ENCODE peak calls at places on chromosomes 6 and 20, in four cellular contexts. One of them, this sample, is unnamed.

GRCh38 chr20:46176744-46177378 is 58.7 kb downstream of the CD40 start:
- DNase-seq in psoas muscle: no peak
- DNase-seq in bronchial epithelial cell: no peak
- DNase-seq in fibroblast of pulmonary artery: no peak
- DNase-seq in this sample: no peak

GRCh38 chr6:7052441-7052936 is 55.3 kb upstream of the RREB1 start:
- DNase-seq in psoas muscle: peak; percentile 92
- DNase-seq in bronchial epithelial cell: peak; percentile 38
- DNase-seq in fibroblast of pulmonary artery: peak; percentile 65
- DNase-seq in this sample: peak; percentile 42

GRCh38 chr6:40438556-40438955 is 148.6 kb downstream of the LRFN2 start:
- DNase-seq in psoas muscle: no peak
- DNase-seq in bronchial epithelial cell: no peak
- DNase-seq in fibroblast of pulmonary artery: no peak
- DNase-seq in this sample: no peak

GRCh38 chr6:38514399-38514798 is 125.3 kb downstream of the BTBD9 start:
- DNase-seq in psoas muscle: no peak
- DNase-seq in bronchial epithelial cell: no peak
- DNase-seq in fibroblast of pulmonary artery: no peak
- DNase-seq in this sample: no peak

GRCh38 chr20:3614509-3614908 is 48.7 kb downstream of the GFRA4 start:
- DNase-seq in psoas muscle: no peak
- DNase-seq in bronchial epithelial cell: peak; percentile 14
- DNase-seq in fibroblast of pulmonary artery: no peak
- DNase-seq in this sample: no peak

GRCh38 chr6:126033696-126034095 is 47.4 kb downstream of the TRMT11 start:
- DNase-seq in psoas muscle: no peak
- DNase-seq in bronchial epithelial cell: peak; percentile 63
- DNase-seq in fibroblast of pulmonary artery: peak; percentile 93
- DNase-seq in this sample: peak; percentile 97

GRCh38 chr20:64264091-64264490 is 8.5 kb downstream of the PCMTD2 start:
- DNase-seq in psoas muscle: no peak
- DNase-seq in bronchial epithelial cell: no peak
- DNase-seq in fibroblast of pulmonary artery: no peak
- DNase-seq in this sample: no peak

GRCh38 chr6:169251371-169251802 is 2.3 kb downstream of the THBS2 start:
- DNase-seq in psoas muscle: no peak
- DNase-seq in bronchial epithelial cell: no peak
- DNase-seq in fibroblast of pulmonary artery: no peak
- DNase-seq in this sample: no peak

GRCh38 chr20:62925420-62926228 is 681 bp downstream of the DIDO1 start:
- DNase-seq in psoas muscle: peak; percentile 69
- DNase-seq in bronchial epithelial cell: no peak
- DNase-seq in fibroblast of pulmonary artery: peak; percentile 19
- DNase-seq in this sample: peak; percentile 35

GRCh38 chr6:25963426-25964123 is 973 bp downstream of the TRIM38 start:
- DNase-seq in psoas muscle: no peak
- DNase-seq in bronchial epithelial cell: peak; percentile 65
- DNase-seq in fibroblast of pulmonary artery: peak; percentile 49
- DNase-seq in this sample: peak; percentile 27

GRCh38 chr20:8432435-8433148 is 300.5 kb downstream of the PLCB1 start:
- DNase-seq in psoas muscle: no peak
- DNase-seq in bronchial epithelial cell: no peak
- DNase-seq in fibroblast of pulmonary artery: no peak
- DNase-seq in this sample: no peak

GRCh38 chr20:57458400-57459160 is 66.4 kb downstream of the CTCFL start:
- DNase-seq in psoas muscle: peak; percentile 72
- DNase-seq in bronchial epithelial cell: no peak
- DNase-seq in fibroblast of pulmonary artery: peak; percentile 23
- DNase-seq in this sample: peak; percentile 59

GRCh38 chr6:158536891-158537798 is 22.7 kb upstream of the TMEM181 start:
- DNase-seq in psoas muscle: no peak
- DNase-seq in bronchial epithelial cell: no peak
- DNase-seq in fibroblast of pulmonary artery: peak; percentile 6
- DNase-seq in this sample: no peak

GRCh38 chr20:5789827-5790226 is 39.6 kb downstream of the SHLD1 start:
- DNase-seq in psoas muscle: no peak
- DNase-seq in bronchial epithelial cell: no peak
- DNase-seq in fibroblast of pulmonary artery: no peak
- DNase-seq in this sample: no peak

GRCh38 chr6:78253618-78254017 is 600.8 kb downstream of the MEI4 start:
- DNase-seq in psoas muscle: no peak
- DNase-seq in bronchial epithelial cell: no peak
- DNase-seq in fibroblast of pulmonary artery: no peak
- DNase-seq in this sample: no peak

GRCh38 chr20:41308290-41308691 is 9.2 kb downstream of the ZHX3 start:
- DNase-seq in psoas muscle: no peak
- DNase-seq in bronchial epithelial cell: peak; percentile 67
- DNase-seq in fibroblast of pulmonary artery: peak; percentile 96
- DNase-seq in this sample: peak; percentile 75

GRCh38 chr6:11650297-11650696 is 112.7 kb downstream of the TMEM170B start:
- DNase-seq in psoas muscle: no peak
- DNase-seq in bronchial epithelial cell: peak; percentile 37
- DNase-seq in fibroblast of pulmonary artery: peak; percentile 97
- DNase-seq in this sample: peak; percentile 92

GRCh38 chr6:52221302-52221701 is 23.0 kb downstream of the IL17F start:
- DNase-seq in psoas muscle: no peak
- DNase-seq in bronchial epithelial cell: no peak
- DNase-seq in fibroblast of pulmonary artery: no peak
- DNase-seq in this sample: no peak

GRCh38 chr20:57947421-57948176 is 237.8 kb upstream of the PMEPA1 start:
- DNase-seq in psoas muscle: no peak
- DNase-seq in bronchial epithelial cell: no peak
- DNase-seq in fibroblast of pulmonary artery: no peak
- DNase-seq in this sample: peak; percentile 21

GRCh38 chr20:664151-664550 is 11.2 kb upstream of the SRXN1 start:
- DNase-seq in psoas muscle: no peak
- DNase-seq in bronchial epithelial cell: no peak
- DNase-seq in fibroblast of pulmonary artery: no peak
- DNase-seq in this sample: no peak

GRCh38 chr6:8556370-8557018 is 121.1 kb upstream of the SLC35B3 start:
- DNase-seq in psoas muscle: no peak
- DNase-seq in bronchial epithelial cell: peak; percentile 97
- DNase-seq in fibroblast of pulmonary artery: peak; percentile 19
- DNase-seq in this sample: no peak

GRCh38 chr6:130070747-130071146 is 52.4 kb downstream of the L3MBTL3 start:
- DNase-seq in psoas muscle: no peak
- DNase-seq in bronchial epithelial cell: no peak
- DNase-seq in fibroblast of pulmonary artery: no peak
- DNase-seq in this sample: no peak

GRCh38 chr20:8331740-8332412 is 199.8 kb downstream of the PLCB1 start:
- DNase-seq in psoas muscle: no peak
- DNase-seq in bronchial epithelial cell: peak; percentile 8
- DNase-seq in fibroblast of pulmonary artery: peak; percentile 81
- DNase-seq in this sample: peak; percentile 53

GRCh38 chr20:17584684-17585083 is 14.8 kb downstream of the DSTN start:
- DNase-seq in psoas muscle: no peak
- DNase-seq in bronchial epithelial cell: no peak
- DNase-seq in fibroblast of pulmonary artery: no peak
- DNase-seq in this sample: no peak

GRCh38 chr6:101011165-101011564 is 130.0 kb upstream of the ASCC3 start:
- DNase-seq in psoas muscle: no peak
- DNase-seq in bronchial epithelial cell: peak; percentile 41
- DNase-seq in fibroblast of pulmonary artery: no peak
- DNase-seq in this sample: no peak

GRCh38 chr6:139960676-139961075 is 586.2 kb upstream of the CITED2 start:
- DNase-seq in psoas muscle: no peak
- DNase-seq in bronchial epithelial cell: peak; percentile 43
- DNase-seq in fibroblast of pulmonary artery: no peak
- DNase-seq in this sample: no peak

GRCh38 chr6:52503853-52504777 is 72.7 kb downstream of the TRAM2 start:
- DNase-seq in psoas muscle: peak; percentile 97
- DNase-seq in bronchial epithelial cell: peak; percentile 97
- DNase-seq in fibroblast of pulmonary artery: peak; percentile 69
- DNase-seq in this sample: peak; percentile 75

GRCh38 chr20:11582073-11582472 is 335.6 kb upstream of the BTBD3 start:
- DNase-seq in psoas muscle: no peak
- DNase-seq in bronchial epithelial cell: no peak
- DNase-seq in fibroblast of pulmonary artery: peak; percentile 10
- DNase-seq in this sample: peak; percentile 7

GRCh38 chr20:11585752-11586352 is 331.8 kb upstream of the BTBD3 start:
- DNase-seq in psoas muscle: no peak
- DNase-seq in bronchial epithelial cell: peak; percentile 27
- DNase-seq in fibroblast of pulmonary artery: peak; percentile 31
- DNase-seq in this sample: peak; percentile 15

DNA sequence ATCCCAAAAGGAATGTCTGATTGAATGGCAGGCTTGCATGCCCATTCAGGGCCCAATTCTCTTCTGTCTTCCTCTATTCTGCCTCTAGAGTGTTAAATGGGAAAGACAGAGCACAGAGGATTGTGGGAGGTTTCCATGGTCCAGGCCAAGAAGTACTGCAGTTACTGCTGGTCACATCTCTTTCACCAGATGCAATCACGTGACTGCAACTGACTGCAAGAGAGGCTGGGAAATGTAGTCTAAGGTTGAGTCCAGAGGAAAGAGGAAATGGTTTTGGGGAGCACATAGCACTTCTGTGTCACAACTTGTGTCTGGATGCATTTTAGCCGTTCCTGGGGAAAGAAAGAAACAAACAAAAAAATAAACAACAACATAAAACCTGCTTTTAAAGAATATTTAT is 336.4 kb upstream of the BTBD3 start:
- DNase-seq in psoas muscle: no peak
- DNase-seq in bronchial epithelial cell: no peak
- DNase-seq in fibroblast of pulmonary artery: peak; percentile 11
- DNase-seq in this sample: no peak
- TF ChIP-seq CTCF in psoas muscle: no peak
- TF ChIP-seq CTCF in bronchial epithelial cell: no peak
- TF ChIP-seq CTCF in fibroblast of pulmonary artery: no peak
- TF ChIP-seq CTCF in this sample: no peak

DNA sequence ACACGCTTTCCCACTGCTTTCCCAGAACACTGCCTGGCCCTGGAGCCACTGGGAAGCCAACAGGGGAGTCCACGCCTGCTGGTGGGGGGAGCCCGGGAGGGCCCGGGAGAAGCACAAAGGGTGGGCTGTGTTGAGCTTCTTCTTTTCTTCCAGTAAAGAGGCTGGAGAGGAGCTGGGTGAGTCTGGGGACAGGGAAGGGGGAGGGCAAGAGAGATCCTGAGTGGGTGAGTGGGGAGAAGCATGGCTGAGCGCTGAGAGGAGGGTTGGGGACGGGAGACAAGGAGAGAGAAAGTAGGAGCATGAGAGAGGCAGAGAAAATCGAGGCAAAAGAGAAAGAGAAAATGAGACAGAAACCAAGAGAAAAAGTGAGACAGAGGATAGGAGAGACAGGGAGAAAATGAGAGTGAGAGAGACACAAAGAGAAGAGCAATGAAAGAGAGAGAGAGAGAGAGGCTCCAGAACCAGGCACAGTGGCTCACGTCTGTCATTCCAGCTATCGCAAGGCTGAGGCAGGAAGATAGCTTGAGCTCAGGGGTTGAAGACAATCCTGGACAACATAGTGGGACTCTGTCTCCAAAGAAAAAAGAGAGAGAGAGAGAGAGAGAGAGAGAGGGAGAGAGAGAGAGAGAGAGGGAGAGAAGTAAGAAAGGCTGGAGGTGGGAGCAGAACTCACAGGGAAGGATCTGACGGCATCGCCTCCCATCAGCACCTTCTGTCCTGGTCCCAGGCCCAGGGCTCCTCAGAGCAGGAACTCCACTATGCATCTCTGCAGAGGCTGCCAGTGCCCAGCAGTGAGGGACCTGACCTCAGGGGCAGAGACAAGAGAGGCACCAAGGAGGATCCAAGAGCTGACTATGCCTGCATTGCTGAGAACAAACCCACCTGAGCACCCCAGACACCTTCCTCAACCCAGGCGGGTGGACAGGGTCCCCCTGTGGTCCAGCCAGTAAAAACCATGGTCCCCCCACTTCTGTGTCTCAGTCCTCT is 2.0 kb downstream of the LST1 start:
- DNase-seq in psoas muscle: no peak
- DNase-seq in bronchial epithelial cell: no peak
- DNase-seq in fibroblast of pulmonary artery: no peak
- DNase-seq in this sample: no peak
- H3K4me3 ChIP-seq in psoas muscle: no peak overlapping the region
- H3K4me3 ChIP-seq in bronchial epithelial cell: no peak overlapping the region
- H3K4me3 ChIP-seq in fibroblast of pulmonary artery: no peak overlapping the region
- H3K4me3 ChIP-seq in this sample: no peak overlapping the region

GRCh38 chr6:116136373-116136772 is 10.4 kb upstream of the COL10A1 start:
- DNase-seq in psoas muscle: no peak
- DNase-seq in bronchial epithelial cell: no peak
- DNase-seq in fibroblast of pulmonary artery: no peak
- DNase-seq in this sample: no peak

GRCh38 chr6:116144590-116144989 is 18.7 kb upstream of the COL10A1 start:
- DNase-seq in psoas muscle: no peak
- DNase-seq in bronchial epithelial cell: peak; percentile 63
- DNase-seq in fibroblast of pulmonary artery: peak; percentile 77
- DNase-seq in this sample: peak; percentile 61

GRCh38 chr6:116136933-116137340 is 11.0 kb upstream of the COL10A1 start:
- DNase-seq in psoas muscle: no peak
- DNase-seq in bronchial epithelial cell: no peak
- DNase-seq in fibroblast of pulmonary artery: no peak
- DNase-seq in this sample: no peak

GRCh38 chr6:116139917-116140316 is 14.0 kb upstream of the COL10A1 start:
- DNase-seq in psoas muscle: no peak
- DNase-seq in bronchial epithelial cell: peak; percentile 46
- DNase-seq in fibroblast of pulmonary artery: no peak
- DNase-seq in this sample: no peak
- TF ChIP-seq CTCF in psoas muscle: no peak
- TF ChIP-seq CTCF in bronchial epithelial cell: peak; percentile 57
- TF ChIP-seq CTCF in fibroblast of pulmonary artery: no peak
- TF ChIP-seq CTCF in this sample: no peak

GRCh38 chr6:146543940-146544661 is 468 bp downstream of the RAB32 start:
- DNase-seq in psoas muscle: peak; percentile 60
- DNase-seq in bronchial epithelial cell: peak; percentile 31
- DNase-seq in fibroblast of pulmonary artery: peak; percentile 53
- DNase-seq in this sample: peak; percentile 63

GRCh38 chr6:146546440-146546839 is 2.8 kb downstream of the RAB32 start:
- DNase-seq in psoas muscle: no peak
- DNase-seq in bronchial epithelial cell: peak; percentile 99
- DNase-seq in fibroblast of pulmonary artery: peak; percentile 92
- DNase-seq in this sample: peak; percentile 97

GRCh38 chr6:146544783-146545182 is 1.1 kb downstream of the RAB32 start:
- DNase-seq in psoas muscle: no peak
- DNase-seq in bronchial epithelial cell: no peak
- DNase-seq in fibroblast of pulmonary artery: no peak
- DNase-seq in this sample: peak; percentile 53

GRCh38 chr6:146543211-146543939 is at the start of gene RAB32:
- DNase-seq in psoas muscle: peak; percentile 95
- DNase-seq in bronchial epithelial cell: peak; percentile 76
- DNase-seq in fibroblast of pulmonary artery: peak; percentile 96
- DNase-seq in this sample: peak; percentile 92

DNA sequence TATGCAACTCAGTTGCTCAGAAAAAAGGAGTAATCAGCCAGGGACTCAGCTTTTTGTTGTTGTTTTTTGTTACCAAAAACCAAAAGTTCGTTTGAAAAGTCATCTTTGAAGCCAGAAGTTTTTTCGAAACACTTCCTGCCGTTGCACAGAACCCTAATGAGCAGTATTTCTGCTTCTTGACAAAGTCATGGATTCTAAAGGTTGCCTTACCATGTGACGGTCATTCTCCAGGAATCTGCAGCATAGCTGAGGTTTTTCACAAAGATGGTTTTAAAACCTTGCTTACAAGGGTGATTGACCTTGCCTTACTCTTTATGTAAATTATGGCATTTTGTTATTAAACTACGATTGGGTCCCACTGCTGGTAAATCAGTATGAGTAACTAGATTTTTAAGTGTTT is 2.0 kb downstream of the RAB32 start:
- DNase-seq in psoas muscle: no peak
- DNase-seq in bronchial epithelial cell: peak; percentile 42
- DNase-seq in fibroblast of pulmonary artery: peak; percentile 57
- DNase-seq in this sample: peak; percentile 67
- H3K4me3 ChIP-seq in psoas muscle: peak overlapping the region; percentile 65
- H3K4me3 ChIP-seq in bronchial epithelial cell: peak overlapping the region; percentile 45
- H3K4me3 ChIP-seq in fibroblast of pulmonary artery: peak overlapping the region; percentile 86
- H3K4me3 ChIP-seq in this sample: peak overlapping the region; percentile 78

GRCh38 chr6:2502998-2503674 is 247.6 kb downstream of the MYLK4 start:
- DNase-seq in psoas muscle: no peak
- DNase-seq in bronchial epithelial cell: peak; percentile 27
- DNase-seq in fibroblast of pulmonary artery: no peak
- DNase-seq in this sample: no peak
- TF ChIP-seq CTCF in psoas muscle: no peak
- TF ChIP-seq CTCF in bronchial epithelial cell: no peak
- TF ChIP-seq CTCF in fibroblast of pulmonary artery: no peak
- TF ChIP-seq CTCF in this sample: no peak

This sample was measured in fibroblast of the aortic adventitia.